ENCODE peak calls at places on chromosomes 11 and 22, in six cellular contexts. B, F, T, G, A and Z are unnamed samples.
A peak's percentile ranks its signal among the peaks of the same experiment; 100 is the strongest.

GRCh38 chr11:130897262-130898182 is 18.8 kb downstream of the SNX19 start:
- DNase-seq in B (peak; percentile 94), F (no peak), T (peak; percentile 100), G (peak; percentile 64), A (peak; percentile 23), Z (no peak)

GRCh38 chr11:58902881-58903280 is 36.4 kb upstream of the GLYATL1 start:
- DNase-seq in B (no peak), F (no peak), T (no peak), G (no peak), A (no peak), Z (no peak)

GRCh38 chr11:78339483-78339882 is 78.1 kb downstream of the GAB2 start:
- DNase-seq in B (no peak), F (no peak), T (no peak), G (no peak), A (no peak), Z (peak; percentile 44)

GRCh38 chr22:42742940-42743339 is 22.3 kb upstream of the A4GALT start:
- DNase-seq in B (no peak), F (no peak), T (no peak), G (no peak), A (no peak), Z (no peak)

GRCh38 chr11:67419330-67420049 is 4.0 kb downstream of the CARNS1 start:
- DNase-seq in B (no peak), F (no peak), T (no peak), G (no peak), A (no peak), Z (no peak)

GRCh38 chr11:70128435-70128906 is 50.4 kb downstream of the ANO1 start:
- DNase-seq in B (peak; percentile 46), F (no peak), T (no peak), G (no peak), A (no peak), Z (no peak)

GRCh38 chr11:119982517-119983239 is 155.2 kb downstream of the TRIM29 start:
- DNase-seq in B (no peak), F (no peak), T (peak; percentile 13), G (no peak), A (no peak), Z (no peak)

GRCh38 chr11:56027354-56027753 is at the start of gene OR5AS1:
- DNase-seq in B (no peak), F (no peak), T (no peak), G (no peak), A (no peak), Z (no peak)

GRCh38 chr11:102368472-102368871 is 21.5 kb downstream of the BIRC2 start:
- DNase-seq in B (no peak), F (no peak), T (no peak), G (no peak), A (peak; percentile 64), Z (no peak)

GRCh38 chr11:97610000-97610399 is 1220.2 kb downstream of the JRKL start:
- DNase-seq in B (peak; percentile 28), F (no peak), T (peak; percentile 22), G (no peak), A (peak; percentile 11), Z (no peak)

GRCh38 chr11:96168623-96169022 is 174.4 kb downstream of the MAML2 start:
- DNase-seq in B (peak; percentile 94), F (no peak), T (peak; percentile 97), G (peak; percentile 88), A (peak; percentile 86), Z (no peak)

GRCh38 chr11:65852508-65853248 is 5.3 kb downstream of the CFL1 start:
- DNase-seq in B (no peak), F (no peak), T (no peak), G (no peak), A (no peak), Z (no peak)

GRCh38 chr11:114180301-114181055 is 115.7 kb upstream of the NNMT start:
- DNase-seq in B (peak; percentile 61), F (no peak), T (peak; percentile 53), G (no peak), A (peak; percentile 6), Z (peak; percentile 36)

GRCh38 chr11:82722236-82722635 is 11.4 kb downstream of the FAM181B start:
- DNase-seq in B (no peak), F (no peak), T (no peak), G (peak; percentile 10), A (no peak), Z (no peak)

GRCh38 chr22:37501176-37501609 is 15.0 kb upstream of the MFNG start:
- DNase-seq in B (no peak), F (no peak), T (no peak), G (no peak), A (no peak), Z (no peak)

GRCh38 chr11:2793781-2794418 is 91.7 kb downstream of the CDKN1C start:
- DNase-seq in B (no peak), F (no peak), T (no peak), G (no peak), A (no peak), Z (no peak)

GRCh38 chr11:6027501-6027900 is 3.1 kb downstream of the OR56A1 start:
- DNase-seq in B (no peak), F (no peak), T (no peak), G (no peak), A (no peak), Z (no peak)

GRCh38 chr11:62018978-62019664 is 51.7 kb upstream of the FTH1 start:
- DNase-seq in B (no peak), F (no peak), T (no peak), G (no peak), A (peak; percentile 52), Z (no peak)

GRCh38 chr11:74195828-74196227 is 24.7 kb downstream of the PPME1 start:
- DNase-seq in B (peak; percentile 3), F (no peak), T (peak; percentile 10), G (no peak), A (no peak), Z (no peak)

GRCh38 chr22:26892401-26893033 is 235.1 kb downstream of the MIAT start:
- DNase-seq in B (peak; percentile 27), F (no peak), T (no peak), G (no peak), A (no peak), Z (peak; percentile 91)

GRCh38 chr22:50613291-50613981 is 12.8 kb downstream of the MAPK8IP2 start:
- DNase-seq in B (no peak), F (no peak), T (peak; percentile 30), G (no peak), A (no peak), Z (peak; percentile 77)